ENCODE peak calls at places on chromosomes 2 and 18, in eight cellular contexts. A is Right ventricle myocardium superior; M is cortex of kidney; V is activated naive CD4-positive, alpha-beta T cell; C is neural crest cell; P is astrocyte; Z is ELR; J is spleen. F is an unnamed sample.
A peak's percentile ranks its signal among the peaks of the same experiment; 100 is the strongest.

GRCh38 chr2:230905448-230906430 is 19.3 kb downstream of the GPR55 start:
- DNase-seq in M (no peak), C (no peak), P (no peak), Z (peak; percentile 51), V (peak; percentile 52), A (no peak), J (peak; percentile 75), F (no peak)

GRCh38 chr2:160977854-160978253 is 182.4 kb upstream of the TANK start:
- DNase-seq in Z (no peak), C (no peak), V (no peak), M (no peak), P (no peak), J (no peak), A (no peak), F (no peak)

GRCh38 chr2:41595235-41595634 is 452.6 kb upstream of the PKDCC start:
- DNase-seq in Z (peak; percentile 6), J (no peak), A (no peak), P (no peak), C (no peak), M (no peak), V (no peak), F (no peak)

GRCh38 chr2:109135572-109136185 is 6.7 kb downstream of the SH3RF3 start:
- DNase-seq in V (no peak), J (no peak), P (peak; percentile 20), M (no peak), C (no peak), A (no peak), Z (no peak), F (no peak)

GRCh38 chr2:215654177-215654850 is 218.4 kb upstream of the FN1 start:
- DNase-seq in P (peak; percentile 68), Z (no peak), C (no peak), M (no peak), V (no peak), J (no peak), A (no peak), F (peak; percentile 46)

GRCh38 chr2:173062806-173063205 is 12.8 kb upstream of the MAP3K20 start:
- DNase-seq in Z (no peak), M (no peak), A (no peak), J (no peak), V (no peak), C (no peak), P (no peak), F (no peak)

GRCh38 chr2:224890407-224890806 is 151.9 kb downstream of the DOCK10 start:
- DNase-seq in A (no peak), P (no peak), M (no peak), J (no peak), C (no peak), Z (no peak), V (no peak), F (no peak)

GRCh38 chr2:187580462-187581124 is 26.4 kb upstream of the TFPI start:
- DNase-seq in J (no peak), A (no peak), C (no peak), Z (peak; percentile 91), V (no peak), P (peak; percentile 66), M (no peak), F (no peak)

GRCh38 chr2:119544075-119545031 is at the start of gene CFAP221:
- DNase-seq in A (peak; percentile 84), V (no peak), P (peak; percentile 35), J (peak; percentile 76), M (peak; percentile 29), C (peak; percentile 73), Z (peak; percentile 67), F (peak; percentile 65)

GRCh38 chr18:42306208-42306980 is 351.4 kb downstream of the PIK3C3 start:
- DNase-seq in A (no peak), Z (no peak), M (no peak), J (no peak), C (no peak), V (no peak), P (no peak), F (no peak)

GRCh38 chr2:46547223-46548102 is 68.1 kb downstream of the TMEM247 start:
- DNase-seq in Z (no peak), A (peak; percentile 75), J (no peak), P (no peak), C (no peak), V (no peak), M (no peak), F (peak; percentile 40)

GRCh38 chr2:206095925-206096324 is 10.0 kb upstream of the INO80D start:
- DNase-seq in P (no peak), V (no peak), J (no peak), A (no peak), M (no peak), Z (no peak), C (no peak), F (no peak)

GRCh38 chr2:199273043-199273647 is 184.6 kb downstream of the SATB2 start:
- DNase-seq in V (no peak), P (peak; percentile 84), A (no peak), M (no peak), J (no peak), C (no peak), Z (peak; percentile 36), F (no peak)

GRCh38 chr2:220334871-220335590 is 707.6 kb downstream of the SLC4A3 start:
- DNase-seq in Z (peak; percentile 12), M (no peak), V (no peak), J (no peak), P (no peak), C (no peak), A (no peak), F (no peak)

GRCh38 chr2:235611756-235612155 is 117.9 kb downstream of the AGAP1 start:
- DNase-seq in V (no peak), J (no peak), P (no peak), M (no peak), A (no peak), C (no peak), Z (no peak), F (no peak)

GRCh38 chr2:212288308-212288707 is 250.3 kb downstream of the ERBB4 start:
- DNase-seq in A (no peak), J (no peak), P (no peak), Z (no peak), C (no peak), V (no peak), M (no peak), F (no peak)

GRCh38 chr2:65159921-65160320 is 30.0 kb upstream of the RAB1A start:
- DNase-seq in P (no peak), A (no peak), Z (no peak), V (no peak), M (no peak), C (no peak), J (no peak), F (no peak)

GRCh38 chr2:101501443-101501842 is 26.5 kb upstream of the RFX8 start:
- DNase-seq in A (no peak), M (no peak), J (no peak), V (no peak), Z (peak; percentile 49), C (no peak), P (peak; percentile 62), F (no peak)

GRCh38 chr2:167785606-167786005 is 461.8 kb downstream of the STK39 start:
- DNase-seq in A (no peak), M (no peak), C (no peak), P (peak; percentile 53), J (no peak), Z (no peak), V (no peak), F (no peak)

GRCh38 chr18:3328522-3328921 is 66.6 kb downstream of the MYL12B start:
- DNase-seq in C (no peak), V (no peak), A (no peak), J (no peak), P (no peak), Z (no peak), M (no peak), F (no peak)

GRCh38 chr2:63424329-63425078 is 163.8 kb downstream of the WDPCP start:
- DNase-seq in A (no peak), J (no peak), Z (peak; percentile 70), C (no peak), M (no peak), V (no peak), P (no peak), F (no peak)

GRCh38 chr2:240457223-240458043 is 22.0 kb downstream of the GPC1 start:
- DNase-seq in M (no peak), P (no peak), Z (no peak), J (no peak), V (no peak), A (no peak), C (no peak), F (no peak)

GRCh38 chr2:79801082-79801481 is 288.2 kb downstream of the CTNNA2 start:
- DNase-seq in P (no peak), J (no peak), V (no peak), Z (no peak), C (no peak), A (no peak), M (no peak), F (no peak)

GRCh38 chr18:75478996-75479870 is 51.7 kb upstream of the SMIM21 start:
- DNase-seq in V (no peak), J (no peak), P (peak; percentile 37), A (no peak), M (no peak), C (no peak), Z (peak; percentile 73), F (no peak)

GRCh38 chr18:12417687-12418086 is 10.0 kb downstream of the PRELID3A start:
- DNase-seq in Z (no peak), M (no peak), A (no peak), V (no peak), P (no peak), J (no peak), C (no peak), F (no peak)

GRCh38 chr2:101406867-101407266 is 19.6 kb upstream of the CREG2 start:
- DNase-seq in A (no peak), Z (peak; percentile 90), J (no peak), V (no peak), M (no peak), P (peak; percentile 92), C (no peak), F (no peak)

GRCh38 chr2:9232886-9233285 is 26.3 kb downstream of the ASAP2 start:
- DNase-seq in Z (peak; percentile 71), M (no peak), J (no peak), A (no peak), P (peak; percentile 92), C (no peak), V (no peak), F (no peak)

GRCh38 chr18:34314847-34315246 is 90.1 kb upstream of the NOL4 start:
- DNase-seq in M (no peak), V (no peak), J (no peak), P (no peak), A (no peak), C (no peak), Z (no peak), F (no peak)

GRCh38 chr18:25248755-25249154 is 103.2 kb downstream of the ZNF521 start:
- DNase-seq in C (no peak), A (no peak), J (no peak), M (no peak), V (no peak), Z (no peak), P (no peak), F (no peak)

GRCh38 chr2:236601306-236602202 is 31.9 kb downstream of the ACKR3 start:
- DNase-seq in P (no peak), C (no peak), Z (no peak), M (no peak), A (no peak), J (no peak), V (no peak), F (no peak)

GRCh38 chr2:116510117-116510671 is 1304.3 kb upstream of the DDX18 start:
- DNase-seq in Z (no peak), V (no peak), M (no peak), J (no peak), P (no peak), C (peak; percentile 8), A (no peak), F (no peak)

GRCh38 chr18:63664571-63664970 is 2.9 kb upstream of the SERPINB3 start:
- DNase-seq in J (no peak), M (no peak), V (no peak), P (no peak), C (no peak), A (no peak), Z (no peak), F (no peak)

GRCh38 chr2:176123483-176123843 is 944 bp downstream of the HOXD9 start:
- DNase-seq in A (no peak), C (no peak), P (no peak), M (no peak), J (no peak), Z (no peak), V (no peak), F (no peak)

GRCh38 chr2:216622526-216622925 is 10.7 kb upstream of the IGFBP2 start:
- DNase-seq in V (no peak), P (no peak), Z (no peak), C (no peak), A (no peak), M (no peak), J (no peak), F (no peak)

F was measured in mucosa of gallbladder.